ENCODE peak calls at places on chromosomes 6 and 20, in nine cellular contexts. L, N, T, Z, A, S, I, Y and H are unnamed samples.

GRCh38 chr20:39660965-39661364 is 698.8 kb downstream of the DHX35 start:
- DNase-seq in L (no peak), N (no peak), T (no peak), Z (peak; percentile 68), A (no peak), S (no peak), I (no peak), Y (no peak), H (no peak)

GRCh38 chr6:43173496-43174262 is 2.6 kb downstream of the SRF start:
- DNase-seq in L (peak; percentile 28), N (no peak), T (no peak), Z (peak; percentile 48), A (peak; percentile 18), S (no peak), I (no peak), Y (no peak), H (no peak)

GRCh38 chr6:75752365-75752764 is 3.3 kb downstream of the MYO6 start:
- DNase-seq in L (no peak), N (no peak), T (no peak), Z (peak; percentile 36), A (no peak), S (no peak), I (no peak), Y (no peak), H (no peak)

GRCh38 chr6:158047120-158047518 is 65.5 kb downstream of the SYNJ2 start:
- DNase-seq in L (peak; percentile 66), N (no peak), T (no peak), Z (peak; percentile 56), A (no peak), S (peak; percentile 72), I (no peak), Y (no peak), H (no peak)

GRCh38 chr20:828987-829386 is 4.5 kb upstream of the FAM110A start:
- DNase-seq in L (peak; percentile 65), N (no peak), T (no peak), Z (peak; percentile 83), A (no peak), S (no peak), I (no peak), Y (peak; percentile 34), H (no peak)

GRCh38 chr6:136959471-136959891 is 37.4 kb downstream of the SLC35D3 start:
- DNase-seq in L (no peak), N (peak; percentile 34), T (no peak), Z (peak; percentile 74), A (peak; percentile 21), S (no peak), I (no peak), Y (no peak), H (no peak)

GRCh38 chr20:40499416-40499815 is 189.6 kb downstream of the MAFB start:
- DNase-seq in L (no peak), N (no peak), T (no peak), Z (no peak), A (no peak), S (no peak), I (no peak), Y (no peak), H (no peak)

GRCh38 chr6:11209369-11209768 is 23.1 kb downstream of the NEDD9 start:
- DNase-seq in L (no peak), N (no peak), T (no peak), Z (no peak), A (no peak), S (no peak), I (no peak), Y (no peak), H (no peak)

GRCh38 chr6:80235647-80236046 is 129.2 kb downstream of the BCKDHB start:
- DNase-seq in L (no peak), N (no peak), T (no peak), Z (no peak), A (no peak), S (no peak), I (no peak), Y (no peak), H (no peak)

GRCh38 chr20:37160683-37161082 is 18.4 kb upstream of the RPN2 start:
- DNase-seq in L (no peak), N (no peak), T (no peak), Z (no peak), A (no peak), S (no peak), I (no peak), Y (no peak), H (no peak)

GRCh38 chr20:63082308-63082938 is 75.7 kb upstream of the BHLHE23 start:
- DNase-seq in L (peak; percentile 9), N (peak; percentile 39), T (peak; percentile 25), Z (no peak), A (peak; percentile 90), S (no peak), I (peak; percentile 86), Y (peak; percentile 47), H (no peak)

GRCh38 chr6:65545920-65546319 is 161.1 kb downstream of the EYS start:
- DNase-seq in L (no peak), N (no peak), T (no peak), Z (no peak), A (no peak), S (no peak), I (no peak), Y (no peak), H (no peak)

GRCh38 chr20:56433221-56433879 is 21.3 kb downstream of the CASS4 start:
- DNase-seq in L (no peak), N (no peak), T (no peak), Z (no peak), A (no peak), S (no peak), I (no peak), Y (no peak), H (no peak)

GRCh38 chr6:56004421-56004820 is 129.0 kb upstream of the BMP5 start:
- DNase-seq in L (no peak), N (no peak), T (no peak), Z (no peak), A (no peak), S (no peak), I (peak; percentile 4), Y (peak; percentile 40), H (no peak)

GRCh38 chr6:85458782-85459181 is 8.9 kb downstream of the NT5E start:
- DNase-seq in L (no peak), N (no peak), T (no peak), Z (no peak), A (no peak), S (no peak), I (no peak), Y (no peak), H (no peak)

GRCh38 chr6:41965429-41966213 is 24.0 kb upstream of the CCND3 start:
- DNase-seq in L (no peak), N (no peak), T (peak; percentile 37), Z (no peak), A (peak; percentile 90), S (no peak), I (no peak), Y (no peak), H (no peak)

GRCh38 chr6:109093732-109094131 is 914 bp downstream of the SESN1 start:
- DNase-seq in L (peak; percentile 35), N (no peak), T (no peak), Z (no peak), A (peak; percentile 9), S (no peak), I (peak; percentile 14), Y (no peak), H (peak; percentile 40)

GRCh38 chr6:104943781-104944180 is 13.1 kb upstream of the LIN28B start:
- DNase-seq in L (no peak), N (no peak), T (no peak), Z (no peak), A (peak; percentile 71), S (no peak), I (no peak), Y (peak; percentile 37), H (no peak)

GRCh38 chr6:14729186-14729871 is 516.5 kb upstream of the JARID2 start:
- DNase-seq in L (peak; percentile 16), N (no peak), T (no peak), Z (no peak), A (peak; percentile 67), S (no peak), I (no peak), Y (no peak), H (no peak)
- H3K27ac ChIP-seq in L (no peak overlapping the region), N (peak overlapping the region; percentile 57), T (no peak overlapping the region), Z (peak overlapping the region; percentile 49), A (no peak overlapping the region), S (peak overlapping the region; percentile 7), I (peak overlapping the region; percentile 68), Y (no peak overlapping the region), H (no peak overlapping the region)

DNA sequence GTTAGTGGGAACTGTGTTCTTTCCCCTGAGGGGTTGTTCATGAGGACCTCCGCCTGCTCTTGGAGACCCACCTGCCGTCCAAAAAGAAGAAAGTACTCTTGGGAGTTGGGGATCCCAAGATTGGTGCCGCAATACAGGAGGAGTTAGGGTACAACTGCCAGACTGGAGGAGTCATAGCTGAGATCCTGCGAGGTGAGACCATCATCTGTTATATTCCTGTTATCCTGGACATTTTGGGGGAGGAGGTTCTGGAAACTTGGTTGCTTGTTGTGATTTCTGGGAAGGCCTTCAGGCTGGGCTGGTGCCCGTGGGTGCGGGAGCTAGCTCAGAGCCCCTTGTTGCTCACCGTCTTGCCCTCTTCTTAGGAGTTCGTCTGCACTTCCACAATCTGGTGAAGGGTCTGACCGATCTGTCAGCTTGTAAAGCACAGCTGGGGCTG is 2.0 kb downstream of the NOP56 start:
- DNase-seq in L (no peak), N (no peak), T (no peak), Z (no peak), A (no peak), S (no peak), I (no peak), Y (no peak), H (no peak)
- H3K27ac ChIP-seq in L (no peak overlapping the region), N (no peak overlapping the region), T (no peak overlapping the region), Z (no peak overlapping the region), A (no peak overlapping the region), S (no peak overlapping the region), I (peak overlapping the region; percentile 96), Y (no peak overlapping the region), H (no peak overlapping the region)

GRCh38 chr6:44249082-44249748 is 2.3 kb downstream of the HSP90AB1 start:
- DNase-seq in L (no peak), N (no peak), T (no peak), Z (no peak), A (no peak), S (no peak), I (no peak), Y (no peak), H (no peak)
- H3K27ac ChIP-seq in L (peak overlapping the region; percentile 97), N (peak overlapping the region; percentile 99), T (peak overlapping the region; percentile 100), Z (no peak overlapping the region), A (peak overlapping the region; percentile 35), S (no peak overlapping the region), I (peak overlapping the region; percentile 64), Y (peak overlapping the region; percentile 31), H (peak overlapping the region; percentile 100)

GRCh38 chr6:35317483-35318199 is 20.0 kb downstream of the DEF6 start:
- DNase-seq in L (no peak), N (no peak), T (no peak), Z (no peak), A (no peak), S (no peak), I (no peak), Y (no peak), H (no peak)
- H3K27ac ChIP-seq in L (no peak overlapping the region), N (peak overlapping the region; percentile 78), T (no peak overlapping the region), Z (no peak overlapping the region), A (no peak overlapping the region), S (no peak overlapping the region), I (peak overlapping the region; percentile 68), Y (no peak overlapping the region), H (no peak overlapping the region)